ENCODE peak calls at places on chromosomes 4 and X, in seven cellular contexts. One of them, this sample, is unnamed.

GRCh38 chrX:47648376-47648775 is 2.0 kb downstream of the ELK1 start:
- DNase-seq in lung: no peak
- DNase-seq in tibial nerve: no peak
- DNase-seq in astrocyte: no peak
- DNase-seq in IMR-90: peak; percentile 67
- DNase-seq in spleen: no peak
- DNase-seq in mammary epithelial cell: no peak
- DNase-seq in this sample: no peak

GRCh38 chr4:38625508-38625907 is 38.5 kb upstream of the KLF3 start:
- DNase-seq in lung: no peak
- DNase-seq in astrocyte: no peak
- DNase-seq in spleen: no peak
- DNase-seq in mammary epithelial cell: no peak
- DNase-seq in tibial nerve: no peak
- DNase-seq in IMR-90: no peak
- DNase-seq in this sample: no peak

GRCh38 chr4:97646997-97647396 is 496.3 kb downstream of the STPG2 start:
- DNase-seq in astrocyte: peak; percentile 42
- DNase-seq in spleen: peak; percentile 23
- DNase-seq in IMR-90: no peak
- DNase-seq in lung: no peak
- DNase-seq in tibial nerve: no peak
- DNase-seq in mammary epithelial cell: peak; percentile 6
- DNase-seq in this sample: peak; percentile 84

GRCh38 chrX:51257490-51257889 is 75.1 kb upstream of the NUDT10 start:
- DNase-seq in mammary epithelial cell: no peak
- DNase-seq in tibial nerve: no peak
- DNase-seq in astrocyte: no peak
- DNase-seq in spleen: no peak
- DNase-seq in lung: no peak
- DNase-seq in IMR-90: no peak
- DNase-seq in this sample: no peak

GRCh38 chr4:78880874-78881492 is 58.3 kb downstream of the PAQR3 start:
- DNase-seq in lung: no peak
- DNase-seq in spleen: no peak
- DNase-seq in tibial nerve: no peak
- DNase-seq in astrocyte: no peak
- DNase-seq in mammary epithelial cell: no peak
- DNase-seq in IMR-90: no peak
- DNase-seq in this sample: no peak

GRCh38 chrX:137194164-137194563 is 160.4 kb upstream of the GPR101 start:
- DNase-seq in spleen: no peak
- DNase-seq in astrocyte: no peak
- DNase-seq in lung: no peak
- DNase-seq in mammary epithelial cell: peak; percentile 7
- DNase-seq in tibial nerve: no peak
- DNase-seq in IMR-90: peak; percentile 21
- DNase-seq in this sample: peak; percentile 15

GRCh38 chr4:4659871-4660651 is 118.2 kb upstream of the STX18 start:
- DNase-seq in mammary epithelial cell: peak; percentile 70
- DNase-seq in tibial nerve: no peak
- DNase-seq in IMR-90: peak; percentile 94
- DNase-seq in spleen: no peak
- DNase-seq in lung: no peak
- DNase-seq in astrocyte: peak; percentile 93
- DNase-seq in this sample: no peak

GRCh38 chrX:26558719-26559386 is 342.9 kb downstream of the MAGEB5 start:
- DNase-seq in astrocyte: no peak
- DNase-seq in mammary epithelial cell: no peak
- DNase-seq in IMR-90: no peak
- DNase-seq in lung: no peak
- DNase-seq in tibial nerve: no peak
- DNase-seq in spleen: peak; percentile 52
- DNase-seq in this sample: no peak

GRCh38 chr4:89221175-89221867 is 86.3 kb downstream of the GPRIN3 start:
- DNase-seq in spleen: no peak
- DNase-seq in mammary epithelial cell: no peak
- DNase-seq in IMR-90: no peak
- DNase-seq in tibial nerve: no peak
- DNase-seq in astrocyte: no peak
- DNase-seq in lung: no peak
- DNase-seq in this sample: no peak

GRCh38 chr4:6962211-6963041 is 52.8 kb downstream of the TBC1D14 start:
- DNase-seq in mammary epithelial cell: no peak
- DNase-seq in lung: no peak
- DNase-seq in tibial nerve: no peak
- DNase-seq in astrocyte: no peak
- DNase-seq in spleen: no peak
- DNase-seq in IMR-90: no peak
- DNase-seq in this sample: no peak

GRCh38 chrX:151004085-151004484 is 20.9 kb downstream of the HMGB3 start:
- DNase-seq in astrocyte: no peak
- DNase-seq in IMR-90: peak; percentile 2
- DNase-seq in mammary epithelial cell: no peak
- DNase-seq in lung: no peak
- DNase-seq in spleen: no peak
- DNase-seq in tibial nerve: no peak
- DNase-seq in this sample: no peak

GRCh38 chr4:47718691-47719090 is 119.2 kb downstream of the CORIN start:
- DNase-seq in tibial nerve: no peak
- DNase-seq in astrocyte: no peak
- DNase-seq in spleen: no peak
- DNase-seq in mammary epithelial cell: no peak
- DNase-seq in lung: no peak
- DNase-seq in IMR-90: no peak
- DNase-seq in this sample: no peak

GRCh38 chrX:47078129-47079043 is at the start of gene RGN:
- DNase-seq in mammary epithelial cell: no peak
- DNase-seq in astrocyte: no peak
- DNase-seq in spleen: no peak
- DNase-seq in lung: no peak
- DNase-seq in tibial nerve: no peak
- DNase-seq in IMR-90: no peak
- DNase-seq in this sample: no peak

GRCh38 chrX:130228871-130229270 is 39.8 kb downstream of the ZNF280C start:
- DNase-seq in mammary epithelial cell: no peak
- DNase-seq in spleen: no peak
- DNase-seq in IMR-90: no peak
- DNase-seq in tibial nerve: no peak
- DNase-seq in astrocyte: no peak
- DNase-seq in lung: no peak
- DNase-seq in this sample: no peak

GRCh38 chrX:48569958-48570357 is 4.3 kb upstream of the RBM3 start:
- DNase-seq in spleen: no peak
- DNase-seq in astrocyte: peak; percentile 21
- DNase-seq in IMR-90: peak; percentile 53
- DNase-seq in tibial nerve: no peak
- DNase-seq in lung: no peak
- DNase-seq in mammary epithelial cell: peak; percentile 36
- DNase-seq in this sample: no peak

GRCh38 chr4:113979973-113980615 is 647 bp upstream of the ARSJ start:
- DNase-seq in mammary epithelial cell: peak; percentile 31
- DNase-seq in spleen: no peak
- DNase-seq in IMR-90: peak; percentile 44
- DNase-seq in lung: no peak
- DNase-seq in tibial nerve: no peak
- DNase-seq in astrocyte: peak; percentile 56
- DNase-seq in this sample: no peak

GRCh38 chr4:113978105-113978504 is 1.3 kb downstream of the ARSJ start:
- DNase-seq in spleen: no peak
- DNase-seq in astrocyte: no peak
- DNase-seq in lung: no peak
- DNase-seq in IMR-90: no peak
- DNase-seq in mammary epithelial cell: no peak
- DNase-seq in tibial nerve: no peak
- DNase-seq in this sample: no peak

GRCh38 chr4:113978561-113979156 is 788 bp downstream of the ARSJ start:
- DNase-seq in mammary epithelial cell: peak; percentile 54
- DNase-seq in astrocyte: peak; percentile 29
- DNase-seq in tibial nerve: no peak
- DNase-seq in lung: no peak
- DNase-seq in IMR-90: peak; percentile 18
- DNase-seq in spleen: peak; percentile 57
- DNase-seq in this sample: no peak

GRCh38 chr4:113976937-113977855 is 2.3 kb downstream of the ARSJ start:
- DNase-seq in mammary epithelial cell: peak; percentile 12
- DNase-seq in spleen: no peak
- DNase-seq in IMR-90: peak; percentile 31
- DNase-seq in lung: no peak
- DNase-seq in astrocyte: no peak
- DNase-seq in tibial nerve: no peak
- DNase-seq in this sample: no peak

DNA sequence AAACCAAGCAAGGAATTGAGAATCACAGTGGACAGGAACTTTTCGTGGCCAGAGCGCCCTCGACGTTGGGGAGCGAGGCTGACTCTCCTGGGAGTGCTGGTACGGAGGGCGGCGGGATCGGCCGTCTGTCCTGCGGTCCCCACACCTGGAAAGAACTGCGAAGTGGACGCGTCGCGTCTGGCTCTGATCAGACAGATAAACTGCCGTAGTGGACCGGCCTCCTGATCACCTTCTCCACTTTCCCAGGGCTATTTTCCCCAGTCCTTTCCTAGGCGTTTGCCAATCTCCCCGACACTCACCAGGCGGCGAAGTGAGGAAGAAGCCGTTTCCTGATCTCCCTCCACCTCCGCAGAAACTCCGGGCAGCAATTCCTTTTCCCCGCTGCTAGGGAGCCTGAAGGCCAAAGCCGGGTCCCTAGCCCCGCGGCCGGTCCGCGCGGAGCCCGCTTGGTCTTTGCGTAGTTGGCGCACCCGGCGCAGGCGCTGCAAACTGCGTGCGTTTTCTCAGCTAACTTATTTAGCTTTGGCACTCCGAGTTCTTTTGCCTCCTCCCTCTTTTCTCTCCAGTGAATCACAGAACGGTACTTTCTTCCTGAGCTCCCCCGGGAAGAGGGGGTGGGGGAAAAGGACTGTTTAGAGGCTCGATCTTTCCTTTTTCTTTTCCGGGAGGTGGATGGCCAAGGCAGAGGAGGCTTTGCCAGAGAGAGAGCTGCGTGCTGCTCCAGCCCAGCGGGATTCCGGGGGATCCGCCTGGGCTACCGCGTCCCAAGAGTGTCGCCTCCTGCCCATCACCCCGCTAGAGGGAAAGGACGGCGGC is at the start of gene ARSJ:
- DNase-seq in tibial nerve: no peak
- DNase-seq in IMR-90: peak; percentile 88
- DNase-seq in spleen: peak; percentile 73
- DNase-seq in astrocyte: peak; percentile 75
- DNase-seq in lung: peak; percentile 64
- DNase-seq in mammary epithelial cell: peak; percentile 82
- DNase-seq in this sample: peak; percentile 58
- TF ChIP-seq CTCF in tibial nerve: no peak
- TF ChIP-seq CTCF in IMR-90: peak; percentile 18
- TF ChIP-seq CTCF in spleen: no peak
- TF ChIP-seq CTCF in astrocyte: no peak
- TF ChIP-seq CTCF in lung: no peak
- TF ChIP-seq CTCF in mammary epithelial cell: no peak
- TF ChIP-seq CTCF in this sample: peak; percentile 10

GRCh38 chrX:67693928-67694327 is 150.1 kb downstream of the AR start:
- DNase-seq in spleen: no peak
- DNase-seq in tibial nerve: no peak
- DNase-seq in mammary epithelial cell: no peak
- DNase-seq in IMR-90: no peak
- DNase-seq in astrocyte: peak; percentile 40
- DNase-seq in lung: no peak
- DNase-seq in this sample: no peak

GRCh38 chrX:67697452-67697851 is 153.6 kb downstream of the AR start:
- DNase-seq in lung: no peak
- DNase-seq in mammary epithelial cell: no peak
- DNase-seq in astrocyte: no peak
- DNase-seq in IMR-90: no peak
- DNase-seq in tibial nerve: no peak
- DNase-seq in spleen: no peak
- DNase-seq in this sample: no peak

GRCh38 chrX:67692246-67692645 is 148.4 kb downstream of the AR start:
- DNase-seq in astrocyte: peak; percentile 84
- DNase-seq in IMR-90: peak; percentile 16
- DNase-seq in mammary epithelial cell: peak; percentile 3
- DNase-seq in tibial nerve: no peak
- DNase-seq in spleen: no peak
- DNase-seq in lung: no peak
- DNase-seq in this sample: no peak
- H3K4me1 ChIP-seq in astrocyte: peaks cover 3% of the 10 kb centered on the region
- H3K4me1 ChIP-seq in IMR-90: no peaks in the 10 kb centered on the region
- H3K4me1 ChIP-seq in mammary epithelial cell: no peaks in the 10 kb centered on the region
- H3K4me1 ChIP-seq in tibial nerve: peaks cover 9% of the 10 kb centered on the region
- H3K4me1 ChIP-seq in spleen: no peaks in the 10 kb centered on the region
- H3K4me1 ChIP-seq in lung: no peaks in the 10 kb centered on the region
- H3K4me1 ChIP-seq in this sample: no peaks in the 10 kb centered on the region

DNA sequence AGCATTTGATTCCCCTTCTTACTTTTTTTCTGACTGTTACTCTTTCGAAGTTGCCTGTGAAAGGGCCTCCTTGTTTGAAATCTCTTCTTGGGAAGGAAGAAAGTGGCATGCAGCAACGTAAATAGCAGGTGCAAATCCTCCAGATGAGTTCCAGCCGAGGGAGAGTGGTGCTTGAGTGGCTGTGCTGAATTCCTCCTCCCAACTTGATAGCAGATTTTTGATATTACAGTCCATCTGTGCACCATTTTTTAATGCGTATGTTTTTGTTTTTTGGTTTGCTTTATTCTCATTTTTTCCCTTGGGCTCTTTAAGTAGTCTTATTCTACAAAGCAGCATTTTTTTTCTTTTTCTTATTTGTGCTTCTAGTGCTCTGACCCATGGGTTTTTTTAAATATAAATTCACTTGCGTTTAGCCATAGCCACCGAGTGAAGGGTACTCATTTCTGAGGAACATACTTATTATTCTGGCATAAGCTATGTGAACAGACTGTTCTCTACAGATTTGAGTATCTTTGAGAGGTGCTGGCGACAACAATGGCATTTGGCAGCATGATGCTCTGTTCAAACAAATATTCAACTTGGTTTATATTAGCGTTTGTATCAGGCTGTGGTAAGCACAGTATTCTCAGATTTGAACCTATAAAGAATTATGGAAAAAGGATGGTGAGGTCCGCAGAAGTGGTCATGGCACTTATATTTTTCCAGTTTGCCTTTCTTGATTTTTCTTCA is 108.9 kb upstream of the LIMCH1 start:
- DNase-seq in mammary epithelial cell: no peak
- DNase-seq in tibial nerve: no peak
- DNase-seq in spleen: no peak
- DNase-seq in astrocyte: no peak
- DNase-seq in IMR-90: no peak
- DNase-seq in lung: peak; percentile 54
- DNase-seq in this sample: no peak
- H3K9me3 ChIP-seq in mammary epithelial cell: no peaks in the 10 kb centered on the region
- H3K9me3 ChIP-seq in tibial nerve: no peaks in the 10 kb centered on the region
- H3K9me3 ChIP-seq in spleen: no peaks in the 10 kb centered on the region
- H3K9me3 ChIP-seq in astrocyte: no peaks in the 10 kb centered on the region
- H3K9me3 ChIP-seq in IMR-90: no peaks in the 10 kb centered on the region
- H3K9me3 ChIP-seq in lung: no peaks in the 10 kb centered on the region
- H3K9me3 ChIP-seq in this sample: no peaks in the 10 kb centered on the region

GRCh38 chr4:189979196-189980047 is 38.8 kb downstream of the FRG1 start:
- DNase-seq in mammary epithelial cell: no peak
- DNase-seq in tibial nerve: no peak
- DNase-seq in astrocyte: no peak
- DNase-seq in IMR-90: no peak
- DNase-seq in lung: no peak
- DNase-seq in spleen: no peak
- DNase-seq in this sample: no peak

GRCh38 chr4:189973646-189974045 is 33.0 kb downstream of the FRG1 start:
- DNase-seq in mammary epithelial cell: no peak
- DNase-seq in tibial nerve: no peak
- DNase-seq in IMR-90: no peak
- DNase-seq in lung: no peak
- DNase-seq in spleen: no peak
- DNase-seq in astrocyte: no peak
- DNase-seq in this sample: no peak

GRCh38 chr4:189974056-189974455 is 33.4 kb downstream of the FRG1 start:
- DNase-seq in astrocyte: no peak
- DNase-seq in spleen: no peak
- DNase-seq in IMR-90: no peak
- DNase-seq in tibial nerve: no peak
- DNase-seq in lung: no peak
- DNase-seq in mammary epithelial cell: no peak
- DNase-seq in this sample: peak; percentile 30
- TF ChIP-seq CTCF in astrocyte: no peak
- TF ChIP-seq CTCF in spleen: no peak
- TF ChIP-seq CTCF in IMR-90: peak; percentile 24
- TF ChIP-seq CTCF in tibial nerve: no peak
- TF ChIP-seq CTCF in lung: no peak
- TF ChIP-seq CTCF in mammary epithelial cell: peak; percentile 43
- TF ChIP-seq CTCF in this sample: peak; percentile 56

This sample was measured in BE2C.